ENCODE peak calls at places on chromosomes 4 and X, in nine cellular contexts. N, G, W, P, M, S, C, U and B are unnamed samples.

GRCh38 chr4:6380746-6381411 is 91.5 kb downstream of the PPP2R2C start:
- DNase-seq in C (no peak), M (no peak), G (no peak), W (peak; percentile 65), P (no peak), N (no peak), U (no peak), S (no peak), B (no peak)

GRCh38 chrX:93420635-93421034 is 252.7 kb downstream of the NAP1L3 start:
- DNase-seq in S (no peak), N (no peak), M (no peak), P (no peak), W (no peak), G (no peak), C (no peak), U (no peak), B (no peak)

GRCh38 chr4:37780444-37781133 is 45.9 kb upstream of the PGM2 start:
- DNase-seq in S (no peak), U (no peak), W (no peak), P (no peak), M (no peak), G (no peak), N (peak; percentile 36), C (no peak), B (peak; percentile 34)

GRCh38 chr4:95415346-95415771 is 133.4 kb downstream of the UNC5C start:
- DNase-seq in N (no peak), P (no peak), C (no peak), U (no peak), G (no peak), S (no peak), W (no peak), M (no peak), B (no peak)

GRCh38 chr4:168656055-168656660 is 159.3 kb downstream of the PALLD start:
- DNase-seq in S (no peak), C (no peak), G (no peak), U (no peak), W (no peak), P (no peak), M (no peak), N (no peak), B (no peak)

GRCh38 chr4:189912170-189912569 is 28.5 kb upstream of the FRG1 start:
- DNase-seq in U (no peak), N (no peak), P (no peak), G (no peak), C (no peak), W (no peak), S (no peak), M (no peak), B (no peak)

GRCh38 chr4:185082549-185082948 is 60.5 kb upstream of the SLC25A4 start:
- DNase-seq in U (no peak), N (no peak), G (no peak), S (no peak), W (no peak), P (no peak), C (no peak), M (no peak), B (no peak)

GRCh38 chrX:49186125-49187027 is at the start of gene PRICKLE3:
- DNase-seq in M (peak; percentile 55), W (peak; percentile 96), N (peak; percentile 61), C (no peak), G (no peak), S (no peak), P (peak; percentile 75), U (no peak), B (peak; percentile 86)

GRCh38 chr4:184889683-184890082 is 63.9 kb upstream of the ACSL1 start:
- DNase-seq in S (no peak), U (no peak), C (no peak), W (no peak), P (no peak), G (no peak), N (no peak), M (no peak), B (no peak)

GRCh38 chrX:120144178-120144844 is 14.1 kb upstream of the RHOXF2 start:
- DNase-seq in P (no peak), G (no peak), W (no peak), C (no peak), U (no peak), M (no peak), N (no peak), S (no peak), B (no peak)

GRCh38 chr4:142500966-142501365 is 345.1 kb downstream of the INPP4B start:
- DNase-seq in M (no peak), N (no peak), C (no peak), P (no peak), W (no peak), U (no peak), G (no peak), S (no peak), B (no peak)

GRCh38 chr4:148793221-148793620 is 351.0 kb upstream of the NR3C2 start:
- DNase-seq in C (no peak), U (no peak), S (no peak), N (no peak), G (no peak), P (no peak), M (no peak), W (no peak), B (no peak)
- TF ChIP-seq POLR2AphosphoS5 in C (no peak), U (no peak), S (no peak), N (no peak), G (no peak), P (no peak), M (no peak), W (no peak), B (no peak)

DNA sequence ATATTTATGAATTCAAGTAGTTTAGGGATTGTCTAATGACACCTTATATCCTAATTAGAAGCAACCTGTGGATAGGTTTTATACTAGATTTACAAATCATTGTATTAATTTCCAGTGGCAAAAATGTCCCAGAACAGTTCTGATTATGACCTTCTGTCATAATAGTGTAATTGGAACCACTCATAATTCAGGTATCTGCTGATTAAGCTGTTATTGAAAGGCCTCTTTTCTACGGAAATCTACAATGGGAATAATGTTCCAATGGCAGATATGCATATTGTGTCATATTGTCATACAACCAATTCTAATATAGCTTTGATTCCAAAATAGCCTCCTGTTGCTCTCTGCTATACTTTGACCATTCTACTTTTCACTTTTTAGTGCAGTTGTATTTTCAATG is 19.0 kb downstream of the MMRN1 start:
- DNase-seq in P (no peak), U (no peak), S (no peak), W (no peak), N (no peak), M (no peak), G (no peak), C (no peak), B (no peak)
- H3K4me1 ChIP-seq in P (no peaks in the 10 kb centered on the region), U (no peaks in the 10 kb centered on the region), S (no peaks in the 10 kb centered on the region), W (no peaks in the 10 kb centered on the region), N (no peaks in the 10 kb centered on the region), M (no peaks in the 10 kb centered on the region), G (no peaks in the 10 kb centered on the region), C (no peaks in the 10 kb centered on the region), B (no peaks in the 10 kb centered on the region)

GRCh38 chr4:99670409-99671073 is 12.9 kb upstream of the C4orf54 start:
- DNase-seq in W (no peak), U (no peak), S (no peak), G (no peak), N (no peak), C (no peak), P (no peak), M (no peak), B (no peak)

GRCh38 chr4:99665981-99666380 is 8.4 kb upstream of the C4orf54 start:
- DNase-seq in W (no peak), G (no peak), M (no peak), P (no peak), U (no peak), S (no peak), N (no peak), C (no peak), B (no peak)

GRCh38 chr4:99669084-99669483 is 11.5 kb upstream of the C4orf54 start:
- DNase-seq in U (no peak), G (no peak), W (no peak), S (no peak), M (no peak), C (no peak), N (no peak), P (no peak), B (no peak)

GRCh38 chr4:99664703-99665102 is 7.1 kb upstream of the C4orf54 start:
- DNase-seq in M (no peak), C (no peak), G (no peak), W (no peak), P (no peak), U (no peak), N (no peak), S (no peak), B (no peak)

GRCh38 chr4:99668472-99668871 is 10.8 kb upstream of the C4orf54 start:
- DNase-seq in N (no peak), C (no peak), P (no peak), S (no peak), M (no peak), W (no peak), G (no peak), U (no peak), B (no peak)
- H3K27ac ChIP-seq in N (no peak overlapping the region), C (no peak overlapping the region), P (no peak overlapping the region), S (no peak overlapping the region), M (no peak overlapping the region), W (peak overlapping the region; percentile 58), G (no peak overlapping the region), U (no peak overlapping the region), B (no peak overlapping the region)

GRCh38 chr4:128525939-128526630 is 238.5 kb upstream of the PGRMC2 start:
- DNase-seq in S (no peak), W (no peak), G (no peak), N (no peak), C (no peak), U (no peak), P (no peak), M (no peak), B (no peak)

GRCh38 chr4:128527356-128527755 is 239.7 kb upstream of the PGRMC2 start:
- DNase-seq in N (no peak), W (no peak), P (no peak), C (no peak), S (no peak), M (no peak), U (no peak), G (no peak), B (no peak)

GRCh38 chr4:128525387-128525786 is 237.8 kb upstream of the PGRMC2 start:
- DNase-seq in S (no peak), U (no peak), C (no peak), M (peak; percentile 23), G (no peak), N (no peak), P (no peak), W (no peak), B (no peak)

GRCh38 chr4:128528793-128529553 is 241.4 kb upstream of the PGRMC2 start:
- DNase-seq in U (peak; percentile 68), W (no peak), G (peak; percentile 91), M (peak; percentile 88), P (no peak), C (peak; percentile 58), N (peak; percentile 58), S (no peak), B (no peak)

DNA sequence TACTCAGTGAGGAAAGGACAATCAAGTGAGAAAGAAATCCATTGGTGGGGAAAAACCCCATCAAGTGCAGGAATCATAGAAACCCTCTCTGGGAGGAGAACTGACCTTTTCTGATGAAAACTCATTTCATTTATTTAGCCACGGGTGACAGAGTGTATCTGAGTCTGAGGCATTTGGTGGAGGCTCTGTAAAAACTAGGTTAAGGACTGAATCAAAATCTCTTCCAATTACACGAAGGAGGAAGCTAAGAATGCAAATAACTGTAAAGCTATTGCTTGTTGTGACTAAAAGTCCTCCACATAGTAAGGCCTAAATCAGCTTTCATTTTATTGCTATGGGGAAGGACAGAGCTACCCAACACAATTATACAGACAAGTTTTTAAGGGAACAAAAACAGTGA is 240.6 kb upstream of the PGRMC2 start:
- DNase-seq in N (no peak), W (no peak), S (no peak), M (no peak), P (no peak), U (no peak), G (no peak), C (no peak), B (no peak)
- TF ChIP-seq POLR2AphosphoS5 in N (no peak), W (no peak), S (no peak), M (no peak), P (no peak), U (no peak), G (no peak), C (no peak), B (no peak)